ENCODE peak calls at places on chromosome 7, in five cellular contexts. One of them, this sample, is unnamed.

GRCh38 chr7:129308047-129308446 is 83.2 kb downstream of the AHCYL2 start:
- DNase-seq in vagina: no peak
- DNase-seq in aorta: no peak
- DNase-seq in DND-41: no peak
- DNase-seq in thyroid gland: peak; percentile 65
- DNase-seq in this sample: no peak

GRCh38 chr7:120988591-120989299 is at the start of gene CPED1:
- DNase-seq in thyroid gland: peak; percentile 53
- DNase-seq in aorta: peak; percentile 93
- DNase-seq in DND-41: peak; percentile 15
- DNase-seq in vagina: no peak
- DNase-seq in this sample: peak; percentile 81

GRCh38 chr7:95204618-95205017 is 119.7 kb downstream of the PON1 start:
- DNase-seq in DND-41: no peak
- DNase-seq in thyroid gland: no peak
- DNase-seq in aorta: no peak
- DNase-seq in vagina: no peak
- DNase-seq in this sample: no peak

GRCh38 chr7:13240349-13240748 is 552.9 kb downstream of the ARL4A start:
- DNase-seq in DND-41: no peak
- DNase-seq in thyroid gland: no peak
- DNase-seq in vagina: no peak
- DNase-seq in aorta: no peak
- DNase-seq in this sample: no peak

GRCh38 chr7:48101352-48101751 is 12.3 kb downstream of the UPP1 start:
- DNase-seq in vagina: no peak
- DNase-seq in DND-41: no peak
- DNase-seq in thyroid gland: no peak
- DNase-seq in aorta: no peak
- DNase-seq in this sample: no peak

GRCh38 chr7:102036958-102037357 is 219.5 kb downstream of the CUX1 start:
- DNase-seq in vagina: no peak
- DNase-seq in DND-41: no peak
- DNase-seq in thyroid gland: no peak
- DNase-seq in aorta: no peak
- DNase-seq in this sample: no peak

GRCh38 chr7:149196151-149196704 is 882 bp downstream of the ZNF282 start:
- DNase-seq in DND-41: peak; percentile 42
- DNase-seq in aorta: no peak
- DNase-seq in thyroid gland: peak; percentile 12
- DNase-seq in vagina: no peak
- DNase-seq in this sample: no peak

GRCh38 chr7:88169717-88170320 is 50.0 kb downstream of the SRI start:
- DNase-seq in thyroid gland: no peak
- DNase-seq in vagina: no peak
- DNase-seq in aorta: no peak
- DNase-seq in DND-41: no peak
- DNase-seq in this sample: no peak

GRCh38 chr7:106947244-106947728 is 82.2 kb downstream of the PIK3CG start:
- DNase-seq in vagina: no peak
- DNase-seq in DND-41: peak; percentile 49
- DNase-seq in aorta: no peak
- DNase-seq in thyroid gland: peak; percentile 57
- DNase-seq in this sample: no peak

GRCh38 chr7:26531926-26532325 is 240.3 kb downstream of the SNX10 start:
- DNase-seq in DND-41: no peak
- DNase-seq in aorta: no peak
- DNase-seq in thyroid gland: no peak
- DNase-seq in vagina: no peak
- DNase-seq in this sample: no peak

GRCh38 chr7:157494506-157495176 is 157.8 kb downstream of the DNAJB6 start:
- DNase-seq in vagina: no peak
- DNase-seq in thyroid gland: no peak
- DNase-seq in DND-41: no peak
- DNase-seq in aorta: peak; percentile 62
- DNase-seq in this sample: no peak

GRCh38 chr7:3370068-3370704 is 69.1 kb downstream of the SDK1 start:
- DNase-seq in vagina: no peak
- DNase-seq in aorta: no peak
- DNase-seq in thyroid gland: no peak
- DNase-seq in DND-41: no peak
- DNase-seq in this sample: no peak

GRCh38 chr7:121337398-121337797 is 8.6 kb downstream of the WNT16 start:
- DNase-seq in DND-41: no peak
- DNase-seq in thyroid gland: no peak
- DNase-seq in vagina: no peak
- DNase-seq in aorta: no peak
- DNase-seq in this sample: no peak

GRCh38 chr7:3089493-3089892 is 45.8 kb upstream of the CARD11 start:
- DNase-seq in vagina: no peak
- DNase-seq in thyroid gland: no peak
- DNase-seq in DND-41: no peak
- DNase-seq in aorta: no peak
- DNase-seq in this sample: no peak

GRCh38 chr7:4809091-4809591 is 33.7 kb downstream of the AP5Z1 start:
- DNase-seq in vagina: no peak
- DNase-seq in DND-41: no peak
- DNase-seq in aorta: no peak
- DNase-seq in thyroid gland: no peak
- DNase-seq in this sample: peak; percentile 39

GRCh38 chr7:19957664-19958063 is 184.2 kb upstream of the TMEM196 start:
- DNase-seq in aorta: no peak
- DNase-seq in thyroid gland: no peak
- DNase-seq in DND-41: no peak
- DNase-seq in vagina: no peak
- DNase-seq in this sample: no peak

GRCh38 chr7:17583786-17584185 is 285.3 kb downstream of the AHR start:
- DNase-seq in thyroid gland: no peak
- DNase-seq in aorta: no peak
- DNase-seq in DND-41: no peak
- DNase-seq in vagina: no peak
- DNase-seq in this sample: no peak

GRCh38 chr7:17584822-17585221 is 286.4 kb downstream of the AHR start:
- DNase-seq in DND-41: no peak
- DNase-seq in aorta: no peak
- DNase-seq in thyroid gland: no peak
- DNase-seq in vagina: no peak
- DNase-seq in this sample: no peak

GRCh38 chr7:17580141-17580540 is 281.7 kb downstream of the AHR start:
- DNase-seq in vagina: no peak
- DNase-seq in DND-41: no peak
- DNase-seq in thyroid gland: no peak
- DNase-seq in aorta: no peak
- DNase-seq in this sample: no peak

GRCh38 chr7:17581301-17581700 is 282.8 kb downstream of the AHR start:
- DNase-seq in aorta: no peak
- DNase-seq in vagina: no peak
- DNase-seq in DND-41: no peak
- DNase-seq in thyroid gland: no peak
- DNase-seq in this sample: no peak

DNA sequence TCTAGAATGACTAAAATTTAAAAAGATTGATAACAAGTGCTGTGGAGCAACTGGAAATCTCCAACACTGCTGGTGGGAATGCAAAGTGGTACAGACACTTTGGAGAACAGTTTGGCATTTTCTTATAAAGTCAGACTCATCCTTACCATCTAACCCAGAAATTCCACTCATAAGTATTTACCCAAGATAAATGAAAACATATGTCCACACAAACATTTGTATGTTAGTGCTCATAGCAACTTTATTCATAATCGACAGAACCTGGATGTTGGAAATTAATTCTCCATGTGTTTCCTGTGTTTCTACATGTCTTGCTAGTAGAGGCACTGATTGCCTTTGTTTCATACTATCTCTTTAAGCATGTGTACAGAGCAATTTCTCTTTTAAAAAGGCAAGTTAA is 282.4 kb downstream of the AHR start:
- DNase-seq in thyroid gland: no peak
- DNase-seq in vagina: no peak
- DNase-seq in DND-41: no peak
- DNase-seq in aorta: no peak
- DNase-seq in this sample: no peak
- H3K4me1 ChIP-seq in thyroid gland: no peaks in the 10 kb centered on the region
- H3K4me1 ChIP-seq in vagina: no peaks in the 10 kb centered on the region
- H3K4me1 ChIP-seq in DND-41: no peaks in the 10 kb centered on the region
- H3K4me1 ChIP-seq in aorta: no peaks in the 10 kb centered on the region
- H3K4me1 ChIP-seq in this sample: no peaks in the 10 kb centered on the region

GRCh38 chr7:70679666-70680065 is 452.3 kb upstream of the GALNT17 start:
- DNase-seq in thyroid gland: no peak
- DNase-seq in vagina: no peak
- DNase-seq in aorta: no peak
- DNase-seq in DND-41: no peak
- DNase-seq in this sample: no peak

GRCh38 chr7:70684173-70684572 is 447.8 kb upstream of the GALNT17 start:
- DNase-seq in thyroid gland: no peak
- DNase-seq in DND-41: no peak
- DNase-seq in vagina: no peak
- DNase-seq in aorta: no peak
- DNase-seq in this sample: no peak

GRCh38 chr7:70678621-70679251 is 453.2 kb upstream of the GALNT17 start:
- DNase-seq in DND-41: peak; percentile 52
- DNase-seq in aorta: no peak
- DNase-seq in vagina: no peak
- DNase-seq in thyroid gland: no peak
- DNase-seq in this sample: no peak

GRCh38 chr7:70681111-70681846 is 450.7 kb upstream of the GALNT17 start:
- DNase-seq in aorta: no peak
- DNase-seq in vagina: no peak
- DNase-seq in thyroid gland: no peak
- DNase-seq in DND-41: no peak
- DNase-seq in this sample: no peak

GRCh38 chr7:70681847-70682350 is 450.0 kb upstream of the GALNT17 start:
- DNase-seq in vagina: no peak
- DNase-seq in aorta: no peak
- DNase-seq in DND-41: peak; percentile 19
- DNase-seq in thyroid gland: no peak
- DNase-seq in this sample: no peak
- H3K4me1 ChIP-seq in vagina: peaks cover 21% of the 10 kb centered on the region
- H3K4me1 ChIP-seq in aorta: no peaks in the 10 kb centered on the region
- H3K4me1 ChIP-seq in DND-41: peaks cover 22% of the 10 kb centered on the region
- H3K4me1 ChIP-seq in thyroid gland: no peaks in the 10 kb centered on the region
- H3K4me1 ChIP-seq in this sample: no peaks in the 10 kb centered on the region

DNA sequence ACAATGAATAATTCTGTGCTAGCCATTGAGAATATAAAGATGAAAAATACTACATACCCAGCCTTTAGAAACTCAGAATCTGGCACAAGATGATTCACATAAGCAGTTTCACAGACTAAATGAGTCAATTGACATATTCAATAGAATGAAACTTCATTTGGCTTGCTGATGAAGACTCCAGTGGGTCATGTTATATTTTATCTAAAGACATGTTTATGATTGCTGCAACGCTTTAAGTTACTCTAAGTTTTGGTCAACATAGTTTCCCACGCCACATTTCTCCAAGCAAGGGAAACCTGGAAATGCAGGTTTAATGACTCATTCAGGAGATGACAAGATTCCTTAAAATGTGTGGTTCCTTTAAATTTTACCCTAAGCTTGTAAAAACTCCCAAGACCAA is 6.8 kb downstream of the SEMA3A start:
- DNase-seq in vagina: no peak
- DNase-seq in DND-41: no peak
- DNase-seq in aorta: no peak
- DNase-seq in thyroid gland: no peak
- DNase-seq in this sample: no peak
- H3K4me1 ChIP-seq in vagina: no peaks in the 10 kb centered on the region
- H3K4me1 ChIP-seq in DND-41: no peaks in the 10 kb centered on the region
- H3K4me1 ChIP-seq in aorta: no peaks in the 10 kb centered on the region
- H3K4me1 ChIP-seq in thyroid gland: no peaks in the 10 kb centered on the region
- H3K4me1 ChIP-seq in this sample: peaks cover 10% of the 10 kb centered on the region

GRCh38 chr7:42137431-42137830 is 99.6 kb downstream of the GLI3 start:
- DNase-seq in vagina: no peak
- DNase-seq in aorta: no peak
- DNase-seq in thyroid gland: no peak
- DNase-seq in DND-41: no peak
- DNase-seq in this sample: no peak
- H3K4me1 ChIP-seq in vagina: peaks cover 23% of the 10 kb centered on the region
- H3K4me1 ChIP-seq in aorta: no peaks in the 10 kb centered on the region
- H3K4me1 ChIP-seq in thyroid gland: peaks cover 45% of the 10 kb centered on the region
- H3K4me1 ChIP-seq in DND-41: no peaks in the 10 kb centered on the region
- H3K4me1 ChIP-seq in this sample: no peaks in the 10 kb centered on the region

GRCh38 chr7:6257602-6258001 is 14.8 kb downstream of the CYTH3 start:
- DNase-seq in aorta: no peak
- DNase-seq in DND-41: no peak
- DNase-seq in vagina: no peak
- DNase-seq in thyroid gland: no peak
- DNase-seq in this sample: no peak
- H3K4me1 ChIP-seq in aorta: peaks cover 18% of the 10 kb centered on the region
- H3K4me1 ChIP-seq in DND-41: peaks cover 32% of the 10 kb centered on the region
- H3K4me1 ChIP-seq in vagina: peaks cover 86% of the 10 kb centered on the region
- H3K4me1 ChIP-seq in thyroid gland: peaks cover 65% of the 10 kb centered on the region
- H3K4me1 ChIP-seq in this sample: peaks cover 82% of the 10 kb centered on the region

GRCh38 chr7:151869968-151870918 is 6.7 kb downstream of the PRKAG2 start:
- DNase-seq in aorta: peak; percentile 55
- DNase-seq in thyroid gland: no peak
- DNase-seq in DND-41: no peak
- DNase-seq in vagina: no peak
- DNase-seq in this sample: no peak

GRCh38 chr7:151868805-151869188 is 8.1 kb downstream of the PRKAG2 start:
- DNase-seq in vagina: no peak
- DNase-seq in aorta: no peak
- DNase-seq in thyroid gland: no peak
- DNase-seq in DND-41: no peak
- DNase-seq in this sample: no peak

GRCh38 chr7:151866761-151867650 is 9.9 kb downstream of the PRKAG2 start:
- DNase-seq in thyroid gland: no peak
- DNase-seq in aorta: peak; percentile 49
- DNase-seq in vagina: no peak
- DNase-seq in DND-41: no peak
- DNase-seq in this sample: no peak

GRCh38 chr7:151869457-151869856 is 7.5 kb downstream of the PRKAG2 start:
- DNase-seq in DND-41: no peak
- DNase-seq in aorta: peak; percentile 50
- DNase-seq in thyroid gland: no peak
- DNase-seq in vagina: no peak
- DNase-seq in this sample: no peak

DNA sequence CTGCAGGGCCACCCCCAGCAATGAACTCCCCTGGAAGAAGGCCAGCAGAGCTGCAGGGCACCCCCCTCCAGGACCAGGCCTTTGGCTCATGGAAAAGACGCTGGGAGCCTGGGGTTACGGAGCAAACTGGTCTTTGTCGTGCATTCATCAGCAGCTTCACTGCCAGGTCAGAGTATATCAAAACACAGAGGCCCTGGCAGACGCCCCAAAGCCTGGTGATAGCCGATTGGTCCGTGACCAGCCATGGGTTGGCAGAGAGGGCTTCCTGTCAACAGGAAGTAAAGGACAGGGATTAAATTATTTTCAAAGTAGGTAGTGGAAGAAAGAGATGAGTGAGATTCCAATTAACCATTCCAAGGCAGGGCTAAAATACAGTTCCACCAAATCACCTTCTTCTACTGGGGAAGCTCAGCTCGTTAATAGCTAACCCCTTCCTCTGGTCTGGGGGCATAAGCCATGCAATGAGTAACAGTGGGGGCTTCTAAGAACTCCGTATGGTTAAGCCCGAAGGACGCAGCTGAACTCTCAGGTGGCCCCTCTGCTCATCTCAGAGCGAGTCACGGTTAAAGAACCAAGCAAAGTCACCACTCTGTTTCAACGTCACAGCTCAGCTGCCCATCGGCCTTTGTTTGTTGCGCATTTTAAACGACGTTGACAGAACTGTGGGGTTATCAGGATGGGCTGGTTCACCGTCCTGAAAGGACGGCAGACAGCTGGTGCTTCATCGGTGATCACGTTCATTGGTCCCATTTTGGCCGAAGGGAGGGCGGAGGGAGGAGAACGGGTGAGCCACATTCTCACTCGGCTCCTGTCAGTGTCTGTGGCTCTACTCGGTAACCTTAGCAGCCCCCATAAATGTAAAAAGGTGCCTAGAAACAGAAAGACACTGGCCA is 8.8 kb downstream of the PRKAG2 start:
- DNase-seq in aorta: peak; percentile 74
- DNase-seq in DND-41: no peak
- DNase-seq in thyroid gland: peak; percentile 91
- DNase-seq in vagina: no peak
- DNase-seq in this sample: no peak
- H3K4me1 ChIP-seq in aorta: no peaks in the 10 kb centered on the region
- H3K4me1 ChIP-seq in DND-41: no peaks in the 10 kb centered on the region
- H3K4me1 ChIP-seq in thyroid gland: peaks cover 34% of the 10 kb centered on the region
- H3K4me1 ChIP-seq in vagina: peaks cover 39% of the 10 kb centered on the region
- H3K4me1 ChIP-seq in this sample: peaks cover 39% of the 10 kb centered on the region

This sample was measured in lower lobe of right lung.